ENCODE peak calls at places on chromosomes 5 and 9, in six cellular contexts. T, Y, A, X, R and P are unnamed samples.

GRCh38 chr5:54257366-54258118 is 52.8 kb downstream of the ARL15 start:
- DNase-seq in T (no peak), Y (no peak), A (no peak), X (no peak), R (no peak), P (no peak)

GRCh38 chr9:114893622-114894021 is 36.8 kb downstream of the TNFSF8 start:
- DNase-seq in T (no peak), Y (no peak), A (no peak), X (no peak), R (no peak), P (no peak)

GRCh38 chr5:141494761-141495455 is 6.0 kb downstream of the PCDHGC5 start:
- DNase-seq in T (no peak), Y (no peak), A (no peak), X (peak), R (no peak), P (no peak)

GRCh38 chr9:70641031-70641430 is 226.6 kb upstream of the KLF9 start:
- DNase-seq in T (no peak), Y (no peak), A (no peak), X (no peak), R (no peak), P (no peak)

GRCh38 chr9:86322973-86323644 is 31.1 kb downstream of the TUT7 start:
- DNase-seq in T (no peak), Y (no peak), A (no peak), X (no peak), R (no peak), P (no peak)

GRCh38 chr5:5953641-5954040 is 424.7 kb downstream of the MED10 start:
- DNase-seq in T (no peak), Y (no peak), A (no peak), X (no peak), R (no peak), P (no peak)

GRCh38 chr5:71471193-71471592 is 15.7 kb downstream of the BDP1 start:
- DNase-seq in T (no peak), Y (no peak), A (no peak), X (no peak), R (no peak), P (no peak)

GRCh38 chr5:127706691-127707090 is 3.5 kb downstream of the CCDC192 start:
- DNase-seq in T (no peak), Y (no peak), A (no peak), X (no peak), R (no peak), P (no peak)

GRCh38 chr9:126673689-126674364 is 60.1 kb downstream of the LMX1B start:
- DNase-seq in T (no peak), Y (peak), A (no peak), X (no peak), R (no peak), P (no peak)

GRCh38 chr9:126341461-126341860 is 14.8 kb downstream of the MVB12B start:
- DNase-seq in T (no peak), Y (no peak), A (no peak), X (no peak), R (no peak), P (no peak)

GRCh38 chr5:129945031-129945430 is 40.8 kb downstream of the CHSY3 start:
- DNase-seq in T (no peak), Y (no peak), A (no peak), X (no peak), R (no peak), P (no peak)

GRCh38 chr9:21311888-21312287 is 6.8 kb upstream of the IFNA5 start:
- DNase-seq in T (no peak), Y (no peak), A (no peak), X (no peak), R (no peak), P (no peak)

GRCh38 chr5:56319281-56320242 is 86.4 kb upstream of the ANKRD55 start:
- DNase-seq in T (no peak), Y (no peak), A (no peak), X (peak), R (peak), P (no peak)

GRCh38 chr5:90878081-90878480 is 319.5 kb downstream of the ADGRV1 start:
- DNase-seq in T (no peak), Y (no peak), A (no peak), X (no peak), R (no peak), P (no peak)

GRCh38 chr9:13491138-13491492 is 211.6 kb upstream of the MPDZ start:
- DNase-seq in T (no peak), Y (no peak), A (no peak), X (no peak), R (no peak), P (no peak)

GRCh38 chr9:23590601-23591000 is 235.4 kb downstream of the ELAVL2 start:
- DNase-seq in T (no peak), Y (no peak), A (no peak), X (no peak), R (no peak), P (no peak)

GRCh38 chr9:91166796-91167366 is 194.8 kb downstream of the AUH start:
- DNase-seq in T (no peak), Y (no peak), A (no peak), X (no peak), R (peak), P (no peak)

GRCh38 chr5:10534491-10535236 is 29.2 kb upstream of the ANKRD33B start:
- DNase-seq in T (no peak), Y (no peak), A (no peak), X (peak), R (no peak), P (no peak)

GRCh38 chr5:10913846-10914245 is 152.8 kb upstream of the DAP start:
- DNase-seq in T (no peak), Y (no peak), A (peak), X (no peak), R (no peak), P (no peak)

GRCh38 chr5:54626407-54626806 is 108.8 kb downstream of the SNX18 start:
- DNase-seq in T (no peak), Y (no peak), A (no peak), X (no peak), R (no peak), P (no peak)

GRCh38 chr5:120452471-120452870 is 11.6 kb upstream of the PRR16 start:
- DNase-seq in T (no peak), Y (no peak), A (no peak), X (no peak), R (no peak), P (no peak)

GRCh38 chr5:154813158-154813557 is 37.2 kb downstream of the FAXDC2 start:
- DNase-seq in T (no peak), Y (no peak), A (no peak), X (no peak), R (no peak), P (no peak)

GRCh38 chr5:139271201-139272027 is 22.1 kb upstream of the MATR3 start:
- DNase-seq in T (no peak), Y (no peak), A (no peak), X (no peak), R (no peak), P (no peak)

GRCh38 chr9:99356512-99356971 is 134.5 kb downstream of the SEC61B start:
- DNase-seq in T (no peak), Y (no peak), A (no peak), X (peak), R (peak), P (no peak)

GRCh38 chr9:7862170-7862569 is 62.6 kb upstream of the DMAC1 start:
- DNase-seq in T (no peak), Y (no peak), A (no peak), X (no peak), R (no peak), P (no peak)

GRCh38 chr5:1931590-1932138 is 48.9 kb upstream of the IRX4 start:
- DNase-seq in T (no peak), Y (peak), A (no peak), X (peak), R (peak), P (no peak)
- TF ChIP-seq POLR2AphosphoS5 in T (no peak), Y (no peak), A (peak), X (no peak), R (no peak), P (no peak)

GRCh38 chr5:157575096-157575872 is at the start of gene ADAM19:
- DNase-seq in T (no peak), Y (no peak), A (no peak), X (peak), R (no peak), P (peak)
- TF ChIP-seq POLR2AphosphoS5 in T (peak), Y (no peak), A (no peak), X (peak), R (no peak), P (no peak)

GRCh38 chr9:133801739-133802138 is 63.6 kb upstream of the SARDH start:
- DNase-seq in T (no peak), Y (no peak), A (no peak), X (no peak), R (no peak), P (no peak)

GRCh38 chr9:133799106-133799505 is 61.0 kb upstream of the SARDH start:
- DNase-seq in T (no peak), Y (no peak), A (no peak), X (no peak), R (no peak), P (no peak)

GRCh38 chr9:133802256-133802655 is 64.1 kb upstream of the SARDH start:
- DNase-seq in T (no peak), Y (no peak), A (no peak), X (no peak), R (no peak), P (no peak)

GRCh38 chr9:133799716-133800115 is 61.6 kb upstream of the SARDH start:
- DNase-seq in T (no peak), Y (no peak), A (no peak), X (no peak), R (no peak), P (no peak)

GRCh38 chr9:133800266-133800665 is 62.1 kb upstream of the SARDH start:
- DNase-seq in T (no peak), Y (no peak), A (no peak), X (no peak), R (no peak), P (no peak)
- TF ChIP-seq POLR2AphosphoS5 in T (no peak), Y (no peak), A (no peak), X (no peak), R (no peak), P (no peak)

DNA sequence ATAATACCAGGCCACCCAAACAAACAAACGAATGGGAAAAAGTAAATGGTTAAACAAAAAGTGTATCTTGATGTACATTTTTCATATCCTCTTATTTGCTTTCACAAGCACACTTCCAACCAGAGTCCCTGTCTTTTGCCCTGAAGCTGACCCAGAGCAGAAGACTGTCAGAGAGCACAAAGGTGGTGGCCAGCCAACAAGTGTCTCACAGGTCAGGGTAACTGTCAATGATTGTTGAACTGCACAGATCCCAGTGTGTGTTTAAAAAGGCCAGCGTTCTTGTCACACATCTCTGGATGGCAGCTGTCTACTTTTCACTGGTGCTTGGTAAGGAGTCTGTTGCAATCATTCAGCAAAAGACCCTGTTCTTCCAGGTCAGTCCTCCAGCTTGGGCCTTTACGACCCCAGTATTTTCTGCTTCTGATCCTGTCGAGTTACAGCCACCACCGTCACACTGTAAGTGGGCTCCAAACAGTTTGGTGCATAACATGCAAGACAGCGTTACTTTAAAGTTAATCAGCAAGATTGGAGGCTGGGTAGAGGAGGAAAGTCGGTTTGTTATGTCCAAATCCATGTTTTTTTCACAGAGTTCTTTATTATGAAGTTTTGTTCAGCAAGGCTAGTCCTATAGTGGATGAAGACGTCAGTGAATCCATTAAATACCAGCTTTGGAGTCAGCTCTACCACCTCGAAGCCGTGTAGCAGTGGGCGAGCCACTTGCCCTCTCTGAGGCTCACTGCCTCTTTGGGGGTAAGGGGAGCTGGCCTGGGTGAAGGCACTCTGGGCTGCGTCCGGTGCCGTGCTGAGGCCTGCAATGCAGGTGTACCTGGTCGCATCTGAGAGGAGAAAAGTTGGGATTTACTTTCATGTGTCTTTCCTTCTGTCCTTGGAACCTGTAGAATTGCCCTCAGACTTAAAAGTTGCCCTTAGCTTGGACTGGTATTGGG is 265.7 kb downstream of the AOPEP start:
- DNase-seq in T (no peak), Y (no peak), A (no peak), X (no peak), R (no peak), P (no peak)
- TF ChIP-seq POLR2AphosphoS5 in T (no peak), Y (no peak), A (no peak), X (no peak), R (no peak), P (no peak)

GRCh38 chr5:86546582-86546981 is 71.2 kb upstream of the COX7C start:
- DNase-seq in T (peak), Y (no peak), A (no peak), X (no peak), R (no peak), P (no peak)

GRCh38 chr5:86542532-86542931 is 75.2 kb upstream of the COX7C start:
- DNase-seq in T (no peak), Y (no peak), A (no peak), X (no peak), R (no peak), P (no peak)

DNA sequence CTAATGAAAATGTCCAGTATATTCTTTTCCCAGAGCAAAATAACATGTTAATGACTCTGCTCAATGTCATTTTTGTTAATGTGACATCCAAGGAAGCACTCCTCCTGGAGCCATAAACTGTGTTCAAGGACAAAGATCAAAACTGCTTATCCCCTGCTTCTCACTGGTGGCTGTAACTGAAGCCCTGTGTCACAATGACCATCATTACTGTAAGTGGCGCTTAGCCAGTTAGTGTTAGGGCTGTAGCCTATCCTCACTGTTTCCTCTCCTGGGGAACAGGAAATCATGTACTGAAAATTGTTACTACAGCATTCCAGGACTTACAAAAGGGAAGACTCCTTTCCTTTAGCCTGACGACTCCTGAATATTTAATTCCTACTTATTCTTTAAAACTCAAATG is 71.7 kb upstream of the COX7C start:
- DNase-seq in T (no peak), Y (no peak), A (no peak), X (no peak), R (no peak), P (no peak)
- TF ChIP-seq POLR2AphosphoS5 in T (no peak), Y (no peak), A (no peak), X (no peak), R (no peak), P (no peak)

DNA sequence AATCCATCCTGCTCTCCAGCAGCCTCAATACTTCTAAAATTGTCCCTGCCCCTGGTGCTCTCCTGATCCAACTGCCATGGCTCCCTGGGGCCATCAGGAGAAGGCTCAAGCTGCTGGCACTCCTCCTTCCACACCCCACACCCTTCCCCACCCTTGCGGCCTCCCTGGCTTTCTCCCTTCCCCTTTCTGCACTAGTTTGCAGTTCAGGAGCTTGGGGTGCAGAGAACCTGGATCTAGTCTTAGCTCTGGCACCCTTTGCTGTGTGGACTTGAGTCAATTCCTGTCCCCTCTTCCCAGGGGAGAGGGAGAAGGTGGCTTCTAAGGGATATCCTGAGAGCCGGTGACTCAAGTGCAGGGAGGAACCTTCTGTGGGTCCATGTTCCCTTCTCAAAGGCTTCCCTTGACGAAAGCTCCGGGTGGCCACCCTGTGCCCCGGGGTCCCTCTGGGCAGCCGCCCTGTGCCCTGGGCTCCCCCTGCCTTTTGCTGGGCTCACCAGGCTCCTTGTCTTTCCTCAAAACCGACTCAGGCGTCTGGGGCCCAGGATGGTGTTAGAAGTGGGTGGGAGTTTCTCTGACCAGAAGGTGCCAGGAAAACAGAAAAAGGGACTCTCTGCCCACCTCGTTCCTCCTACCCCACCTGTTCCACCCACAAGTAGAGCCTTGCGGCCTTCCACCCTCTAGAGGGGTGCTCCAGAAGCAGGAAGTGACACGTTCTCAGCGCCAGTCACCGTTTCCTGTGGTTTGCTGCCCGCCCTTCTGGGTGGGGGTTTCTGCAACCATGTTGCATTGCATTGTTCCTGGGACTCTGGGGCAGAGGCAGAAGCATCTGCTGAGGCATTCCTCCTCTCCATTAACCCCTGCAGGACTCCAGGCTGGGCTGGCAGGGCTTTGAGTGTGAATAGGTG is 15.0 kb downstream of the GLIPR2 start:
- DNase-seq in T (no peak), Y (no peak), A (peak), X (peak), R (peak), P (peak)
- TF ChIP-seq POLR2AphosphoS5 in T (no peak), Y (peak), A (peak), X (no peak), R (no peak), P (peak)

GRCh38 chr5:79200573-79201183 is 35.3 kb upstream of the JMY start:
- DNase-seq in T (no peak), Y (no peak), A (no peak), X (no peak), R (no peak), P (peak)
- TF ChIP-seq POLR2AphosphoS5 in T (no peak), Y (no peak), A (no peak), X (no peak), R (no peak), P (no peak)

GRCh38 chr5:52894451-52894850 is 94.7 kb upstream of the ITGA2 start:
- DNase-seq in T (no peak), Y (no peak), A (no peak), X (no peak), R (no peak), P (no peak)

GRCh38 chr5:52896524-52897237 is 92.5 kb upstream of the ITGA2 start:
- DNase-seq in T (no peak), Y (no peak), A (no peak), X (no peak), R (no peak), P (no peak)

GRCh38 chr5:52895572-52896296 is 93.4 kb upstream of the ITGA2 start:
- DNase-seq in T (no peak), Y (no peak), A (no peak), X (no peak), R (no peak), P (no peak)

GRCh38 chr5:52893863-52894262 is 95.3 kb upstream of the ITGA2 start:
- DNase-seq in T (no peak), Y (no peak), A (no peak), X (no peak), R (no peak), P (no peak)

GRCh38 chr5:52895070-52895469 is 94.1 kb upstream of the ITGA2 start:
- DNase-seq in T (no peak), Y (no peak), A (no peak), X (no peak), R (no peak), P (no peak)
- TF ChIP-seq POLR2AphosphoS5 in T (no peak), Y (no peak), A (no peak), X (peak), R (no peak), P (no peak)

GRCh38 chr9:73536403-73536802 is 384.7 kb downstream of the ANXA1 start:
- DNase-seq in T (no peak), Y (no peak), A (no peak), X (no peak), R (no peak), P (no peak)

GRCh38 chr9:73537561-73537960 is 385.9 kb downstream of the ANXA1 start:
- DNase-seq in T (no peak), Y (no peak), A (no peak), X (no peak), R (no peak), P (no peak)

GRCh38 chr9:73543727-73544126 is 392.1 kb downstream of the ANXA1 start:
- DNase-seq in T (no peak), Y (no peak), A (no peak), X (no peak), R (no peak), P (no peak)

GRCh38 chr9:73541923-73542322 is 390.3 kb downstream of the ANXA1 start:
- DNase-seq in T (no peak), Y (no peak), A (no peak), X (no peak), R (no peak), P (no peak)

GRCh38 chr9:73539881-73540280 is 388.2 kb downstream of the ANXA1 start:
- DNase-seq in T (no peak), Y (no peak), A (no peak), X (no peak), R (no peak), P (no peak)
- TF ChIP-seq POLR2AphosphoS5 in T (no peak), Y (no peak), A (no peak), X (no peak), R (no peak), P (no peak)